ENCODE peak calls at places on chromosomes 3 and 15, in six cellular contexts. V is GM23248, L is brain microvascular endothelial cell, U is left lung, A is iPS DF 6.9, Y is mesenchymal stem cell. X is an unnamed sample.

GRCh38 chr15:62637498-62637897 is 405.0 kb upstream of the TPM1 start:
- DNase-seq in V (no peak), L (no peak), U (no peak), A (no peak), Y (peak; percentile 30), X (no peak)

GRCh38 chr3:187709155-187709554 is 6.8 kb upstream of the RTP2 start:
- DNase-seq in V (peak; percentile 34), L (no peak), U (no peak), A (no peak), Y (no peak), X (no peak)

GRCh38 chr3:43894176-43895049 is 203.7 kb downstream of the ABHD5 start:
- DNase-seq in V (peak; percentile 89), L (peak; percentile 41), U (peak; percentile 82), A (peak; percentile 70), Y (peak; percentile 57), X (peak; percentile 84)

GRCh38 chr15:27410986-27411385 is 440.0 kb downstream of the GABRG3 start:
- DNase-seq in V (no peak), L (no peak), U (no peak), A (no peak), Y (no peak), X (no peak)

GRCh38 chr3:131501949-131502348 is 822 bp downstream of the MRPL3 start:
- DNase-seq in V (no peak), L (no peak), U (no peak), A (no peak), Y (peak; percentile 3), X (no peak)

GRCh38 chr15:38226867-38227266 is 25.8 kb upstream of the SPRED1 start:
- DNase-seq in V (peak; percentile 73), L (peak; percentile 93), U (no peak), A (no peak), Y (peak; percentile 88), X (peak; percentile 89)

GRCh38 chr3:197722734-197723133 is 14.0 kb downstream of the RUBCN start:
- DNase-seq in V (no peak), L (no peak), U (no peak), A (no peak), Y (no peak), X (no peak)

GRCh38 chr3:90092994-90093393 is 985.6 kb downstream of the EPHA3 start:
- DNase-seq in V (peak; percentile 37), L (peak; percentile 34), U (no peak), A (no peak), Y (peak; percentile 43), X (peak; percentile 61)

GRCh38 chr3:158713094-158713499 is 19.2 kb downstream of the RARRES1 start:
- DNase-seq in V (peak; percentile 48), L (peak; percentile 83), U (no peak), A (no peak), Y (peak; percentile 71), X (peak; percentile 67)

GRCh38 chr3:67635257-67635656 is 19.2 kb downstream of the SUCLG2 start:
- DNase-seq in V (peak; percentile 93), L (peak; percentile 90), U (no peak), A (no peak), Y (peak; percentile 76), X (no peak)

GRCh38 chr3:128933213-128933921 is 53.9 kb downstream of the ACAD9 start:
- DNase-seq in V (no peak), L (no peak), U (no peak), A (no peak), Y (no peak), X (no peak)

GRCh38 chr15:23411841-23412240 is 35.2 kb downstream of the GOLGA6L2 start:
- DNase-seq in V (no peak), L (no peak), U (no peak), A (no peak), Y (no peak), X (no peak)

GRCh38 chr3:20190991-20191390 is 5.0 kb upstream of the SGO1 start:
- DNase-seq in V (no peak), L (no peak), U (no peak), A (no peak), Y (no peak), X (no peak)

GRCh38 chr15:73127302-73127936 is 75.2 kb downstream of the NEO1 start:
- DNase-seq in V (peak; percentile 56), L (peak; percentile 23), U (no peak), A (no peak), Y (peak; percentile 58), X (peak; percentile 68)

GRCh38 chr3:192802957-192803899 is 75.9 kb upstream of the FGF12 start:
- DNase-seq in V (peak; percentile 69), L (peak; percentile 20), U (no peak), A (no peak), Y (peak; percentile 53), X (peak; percentile 65)

GRCh38 chr3:122260206-122260605 is 64.8 kb upstream of the CSTA start:
- DNase-seq in V (no peak), L (no peak), U (no peak), A (no peak), Y (no peak), X (no peak)

GRCh38 chr15:67210555-67211168 is 43.8 kb downstream of the AAGAB start:
- DNase-seq in V (no peak), L (no peak), U (no peak), A (no peak), Y (no peak), X (no peak)

GRCh38 chr3:177615015-177615414 is 417.7 kb upstream of the TBL1XR1 start:
- DNase-seq in V (peak; percentile 62), L (peak; percentile 96), U (no peak), A (no peak), Y (peak; percentile 56), X (no peak)

GRCh38 chr15:37771462-37771861 is 163.0 kb upstream of the TMCO5A start:
- DNase-seq in V (peak; percentile 28), L (no peak), U (no peak), A (no peak), Y (peak; percentile 44), X (peak; percentile 85)

GRCh38 chr3:134797816-134798451 is 2.9 kb downstream of the EPHB1 start:
- DNase-seq in V (no peak), L (no peak), U (no peak), A (no peak), Y (no peak), X (no peak)

GRCh38 chr3:153215971-153216370 is 53.9 kb downstream of the RAP2B start:
- DNase-seq in V (peak; percentile 29), L (no peak), U (no peak), A (no peak), Y (no peak), X (peak; percentile 79)

GRCh38 chr3:153216928-153217327 is 54.9 kb downstream of the RAP2B start:
- DNase-seq in V (no peak), L (no peak), U (no peak), A (no peak), Y (no peak), X (no peak)

GRCh38 chr3:153219147-153219546 is 57.1 kb downstream of the RAP2B start:
- DNase-seq in V (peak; percentile 61), L (no peak), U (no peak), A (no peak), Y (peak; percentile 53), X (peak; percentile 35)

GRCh38 chr3:153221748-153222162 is 59.7 kb downstream of the RAP2B start:
- DNase-seq in V (peak; percentile 96), L (peak; percentile 100), U (no peak), A (no peak), Y (peak; percentile 99), X (peak; percentile 96)
- H3K27ac ChIP-seq in V (peak overlapping the region; percentile 74), L (peak overlapping the region; percentile 92), U (peak overlapping the region; percentile 81), A (no peak overlapping the region), Y (peak overlapping the region; percentile 64), X (peak overlapping the region; percentile 81)

DNA sequence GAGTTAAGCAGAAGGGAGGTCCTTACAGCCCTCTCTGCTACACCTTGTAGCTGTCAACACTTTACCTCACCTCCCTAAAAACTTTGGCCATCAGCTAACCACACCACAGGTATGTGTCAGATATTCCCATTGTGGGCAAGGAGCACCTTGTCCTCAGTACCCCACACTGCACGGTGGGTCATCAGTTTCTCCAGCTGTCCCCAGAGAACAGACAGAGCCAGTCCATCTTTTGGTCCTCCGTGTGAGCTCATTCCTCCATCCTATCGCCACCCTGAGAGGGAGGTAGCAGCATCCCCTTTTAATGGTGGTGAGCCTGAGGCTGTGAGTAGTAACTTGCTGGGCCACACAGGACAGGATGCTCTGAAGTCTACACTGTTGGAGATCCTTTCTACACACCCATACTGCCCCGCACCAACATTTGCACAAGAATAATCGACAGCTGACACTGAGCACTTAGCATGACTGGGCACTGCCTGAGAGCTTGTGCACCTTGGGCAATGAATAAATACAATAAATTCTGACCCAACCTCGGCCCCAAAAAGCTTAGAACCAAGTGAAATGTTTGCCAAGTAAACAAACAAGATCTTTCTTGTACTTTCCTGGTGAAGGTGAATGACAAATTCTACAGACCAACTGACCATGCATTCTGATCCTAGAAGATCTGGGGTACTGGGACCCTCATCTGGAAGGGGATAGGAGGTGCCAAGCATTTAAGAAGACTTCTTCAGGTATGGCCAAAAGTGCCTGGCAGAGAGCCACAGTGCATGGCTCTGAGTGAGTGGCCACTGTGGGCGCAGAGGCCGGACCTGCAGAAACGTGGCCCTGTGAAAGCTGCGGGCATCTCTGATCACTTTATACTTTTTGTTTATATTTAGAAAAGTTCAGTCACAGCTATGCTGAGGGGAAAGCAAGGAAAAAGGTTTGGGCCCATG is 6.9 kb downstream of the CHCHD4 start:
- DNase-seq in V (no peak), L (no peak), U (no peak), A (no peak), Y (no peak), X (no peak)
- H3K36me3 ChIP-seq in V (peaks cover 14% of the 10 kb centered on the region), L (peaks cover 3% of the 10 kb centered on the region), U (peaks cover 43% of the 10 kb centered on the region), A (peaks cover 4% of the 10 kb centered on the region), Y (peaks cover 9% of the 10 kb centered on the region), X (peaks cover 24% of the 10 kb centered on the region)

GRCh38 chr3:170475091-170475705 is 56.5 kb downstream of the CLDN11 start:
- DNase-seq in V (peak; percentile 23), L (no peak), U (no peak), A (no peak), Y (peak; percentile 43), X (no peak)
- H3K27ac ChIP-seq in V (no peak overlapping the region), L (no peak overlapping the region), U (no peak overlapping the region), A (no peak overlapping the region), Y (no peak overlapping the region), X (no peak overlapping the region)

GRCh38 chr3:9678493-9678892 is 25.1 kb upstream of the CPNE9 start:
- DNase-seq in V (no peak), L (no peak), U (no peak), A (no peak), Y (no peak), X (no peak)

GRCh38 chr3:9681723-9682081 is 21.9 kb upstream of the CPNE9 start:
- DNase-seq in V (no peak), L (no peak), U (no peak), A (no peak), Y (no peak), X (no peak)

GRCh38 chr3:9682123-9682522 is 21.5 kb upstream of the CPNE9 start:
- DNase-seq in V (no peak), L (no peak), U (no peak), A (no peak), Y (no peak), X (no peak)

GRCh38 chr3:9679476-9680097 is 24.0 kb upstream of the CPNE9 start:
- DNase-seq in V (no peak), L (no peak), U (no peak), A (no peak), Y (no peak), X (no peak)

DNA sequence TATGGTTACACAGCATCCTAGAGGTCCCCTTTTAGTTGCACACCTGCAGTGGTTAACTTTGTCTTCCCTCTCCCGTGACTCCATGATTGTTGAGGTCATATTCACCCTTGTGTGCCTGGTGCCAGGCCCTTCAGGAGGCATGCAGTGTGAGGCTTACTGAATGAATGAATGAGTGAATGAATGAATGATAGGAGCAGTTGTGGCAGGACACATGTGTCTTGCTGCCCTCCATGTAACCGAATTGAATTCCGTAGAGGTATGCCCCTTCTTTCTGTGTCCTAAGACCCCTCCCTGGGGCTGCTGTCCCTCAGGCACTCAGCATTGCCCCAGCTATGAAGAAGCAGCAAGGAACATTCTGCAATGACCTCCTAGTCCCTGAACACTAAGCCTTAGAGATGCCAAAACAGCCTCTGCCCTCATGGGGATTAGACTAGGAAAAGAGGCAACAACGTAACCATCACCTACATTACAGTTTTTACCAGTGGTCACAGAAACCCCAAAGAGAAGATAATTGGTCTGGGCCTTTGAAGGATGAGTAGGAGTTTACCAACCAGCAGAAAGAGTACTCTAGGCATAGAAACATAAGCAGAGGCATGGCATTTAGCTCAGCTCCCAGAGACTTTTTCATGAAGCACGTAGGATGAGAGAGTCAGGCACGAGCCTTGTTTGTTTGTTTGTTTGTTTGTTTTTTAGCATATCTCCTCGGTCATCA is 22.5 kb upstream of the CPNE9 start:
- DNase-seq in V (no peak), L (no peak), U (no peak), A (no peak), Y (no peak), X (no peak)
- H3K36me3 ChIP-seq in V (peaks cover 15% of the 10 kb centered on the region), L (peaks cover 75% of the 10 kb centered on the region), U (peaks cover 100% of the 10 kb centered on the region), A (peaks cover 33% of the 10 kb centered on the region), Y (peaks cover 84% of the 10 kb centered on the region), X (peaks cover 16% of the 10 kb centered on the region)